ENCODE peak calls at places on chromosome 17, in four cellular contexts. K is heart right ventricle, F is prostate gland, V is right atrium auricular region. R is an unnamed sample.

GRCh38 chr17:18025596-18026407 is 13.2 kb downstream of the ATPAF2 start:
- DNase-seq in K (no peak), F (no peak), V (no peak), R (no peak)

GRCh38 chr17:36511216-36511615 is 23.5 kb downstream of the MYO19 start:
- DNase-seq in K (no peak), F (no peak), V (no peak), R (no peak)

GRCh38 chr17:27960183-27960589 is 67.0 kb upstream of the LYRM9 start:
- DNase-seq in K (no peak), F (no peak), V (no peak), R (no peak)

GRCh38 chr17:14926526-14927122 is 338.5 kb downstream of the PMP22 start:
- DNase-seq in K (no peak), F (peak), V (no peak), R (no peak)

GRCh38 chr17:20302191-20302917 is 165.0 kb downstream of the LGALS9B start:
- DNase-seq in K (no peak), F (no peak), V (peak), R (no peak)

GRCh38 chr17:42334667-42335066 is 46.4 kb downstream of the STAT5A start:
- DNase-seq in K (no peak), F (no peak), V (no peak), R (no peak)

GRCh38 chr17:49494399-49494798 is 694 bp upstream of the NGFR start:
- DNase-seq in K (no peak), F (no peak), V (no peak), R (no peak)

GRCh38 chr17:4247981-4248388 is 15.8 kb downstream of the ANKFY1 start:
- DNase-seq in K (no peak), F (peak), V (no peak), R (no peak)

GRCh38 chr17:74042744-74043486 is 160.6 kb upstream of the RPL38 start:
- DNase-seq in K (no peak), F (peak), V (no peak), R (no peak)

GRCh38 chr17:27345141-27345904 is 51.4 kb downstream of the WSB1 start:
- DNase-seq in K (no peak), F (peak), V (no peak), R (no peak)

GRCh38 chr17:31269178-31269577 is 27.9 kb downstream of the OMG start:
- DNase-seq in K (no peak), F (no peak), V (no peak), R (no peak)

GRCh38 chr17:78747479-78747878 is 34.6 kb downstream of the CYTH1 start:
- DNase-seq in K (no peak), F (no peak), V (no peak), R (no peak)

GRCh38 chr17:59266748-59267147 is 46.4 kb downstream of the GDPD1 start:
- DNase-seq in K (no peak), F (no peak), V (no peak), R (no peak)

GRCh38 chr17:41444186-41444585 is 3.4 kb upstream of the KRT38 start:
- DNase-seq in K (no peak), F (no peak), V (no peak), R (no peak)

GRCh38 chr17:67044940-67045339 is 586 bp downstream of the CACNG1 start:
- DNase-seq in K (no peak), F (no peak), V (no peak), R (no peak)

GRCh38 chr17:39080416-39081179 is 70.8 kb downstream of the PLXDC1 start:
- DNase-seq in K (peak), F (no peak), V (no peak), R (no peak)

GRCh38 chr17:27760069-27760885 is 40.1 kb downstream of the NOS2 start:
- DNase-seq in K (peak), F (peak), V (peak), R (no peak)

GRCh38 chr17:45693792-45694191 is 90.3 kb upstream of the CRHR1 start:
- DNase-seq in K (no peak), F (no peak), V (no peak), R (no peak)

GRCh38 chr17:2253768-2254406 is 49.7 kb downstream of the SMG6 start:
- DNase-seq in K (no peak), F (no peak), V (no peak), R (no peak)
- H3K4me3 ChIP-seq in K (no peak), F (no peak), V (no peak), R (no peak)

DNA sequence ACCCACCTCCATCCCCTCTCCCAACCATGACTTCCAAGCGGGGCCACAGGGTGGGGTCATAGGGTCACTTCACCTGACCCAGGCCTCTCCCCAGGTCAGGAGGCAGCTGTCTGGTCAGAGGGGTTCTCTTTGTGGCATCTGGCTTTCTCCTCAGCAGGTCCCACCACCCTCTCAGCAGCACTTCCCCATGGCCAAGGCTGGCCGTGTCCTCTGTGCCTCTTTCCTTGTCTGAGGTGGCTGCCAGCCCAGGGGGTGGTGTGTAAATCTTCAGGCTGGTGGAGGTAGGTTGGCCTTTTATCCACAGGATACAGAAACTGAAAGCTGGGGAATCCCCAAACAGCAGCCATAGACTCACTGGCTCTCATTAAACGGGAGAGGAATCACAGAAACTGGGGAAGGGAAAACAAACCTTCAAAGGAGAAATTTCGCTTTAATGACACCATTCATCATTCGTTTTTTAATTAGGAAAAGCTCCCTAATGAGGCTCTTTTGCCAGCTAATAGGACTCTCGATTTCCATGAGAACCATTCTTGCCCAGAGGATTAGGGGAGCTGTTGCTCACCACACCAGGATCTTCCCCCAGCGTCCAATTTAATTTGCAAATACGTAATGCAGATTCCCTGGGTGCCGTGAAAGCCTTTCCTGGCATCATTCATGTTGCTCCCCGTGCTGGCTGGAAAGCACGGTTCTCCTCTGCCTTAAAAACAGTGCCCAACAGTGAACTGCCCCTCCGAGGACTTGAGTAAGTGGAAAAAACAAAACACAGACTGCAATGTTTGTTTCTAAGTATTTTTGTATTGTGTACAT is 18.0 kb downstream of the C17orf75 start:
- DNase-seq in K (no peak), F (peak), V (no peak), R (no peak)
- H3K27ac ChIP-seq in K (no peak), F (peak), V (no peak), R (no peak)

DNA sequence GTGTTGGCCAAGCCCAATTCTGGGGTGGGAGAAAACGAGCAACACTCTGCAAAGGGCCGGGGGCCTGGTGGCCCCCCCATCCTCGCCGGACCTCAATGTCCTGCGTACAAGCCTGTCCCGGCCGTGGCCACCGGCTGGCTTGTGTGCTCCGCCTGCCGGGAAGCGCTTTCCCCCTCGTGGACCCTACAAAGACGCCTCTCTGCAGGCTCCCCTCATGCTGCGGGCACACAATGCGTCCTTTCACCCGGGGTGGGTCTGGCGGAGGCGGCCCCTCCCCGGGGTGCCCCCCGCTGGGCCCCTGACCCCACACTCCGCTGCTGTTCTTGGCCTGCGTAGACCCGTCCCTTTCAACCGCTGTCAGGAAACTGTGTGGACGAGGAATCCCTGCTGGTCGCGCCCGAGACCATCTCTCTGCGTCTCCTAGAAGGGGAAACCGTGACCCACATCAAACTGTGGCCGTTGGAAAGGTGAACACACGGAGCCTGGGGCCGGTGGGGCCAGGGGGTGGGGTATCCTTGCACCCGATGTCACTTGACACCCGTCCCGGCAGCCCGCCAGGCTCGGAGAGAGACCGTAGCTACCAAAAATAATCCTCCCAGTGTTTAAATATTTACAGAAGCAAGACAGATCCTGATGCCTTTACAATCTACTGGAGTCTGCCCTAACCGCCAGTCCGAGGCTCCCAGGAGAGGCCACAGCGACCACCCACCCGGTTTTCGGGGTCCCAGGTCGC is 43.6 kb downstream of the TBC1D16 start:
- DNase-seq in K (peak), F (peak), V (no peak), R (peak)
- TF ChIP-seq CTCF in K (no peak), F (no peak), V (peak), R (no peak)

GRCh38 chr17:56595831-56596740 is 2.6 kb downstream of the NOG start:
- DNase-seq in K (no peak), F (no peak), V (no peak), R (no peak)
- H3K4me3 ChIP-seq in K (peak), F (no peak), V (peak), R (peak)

DNA sequence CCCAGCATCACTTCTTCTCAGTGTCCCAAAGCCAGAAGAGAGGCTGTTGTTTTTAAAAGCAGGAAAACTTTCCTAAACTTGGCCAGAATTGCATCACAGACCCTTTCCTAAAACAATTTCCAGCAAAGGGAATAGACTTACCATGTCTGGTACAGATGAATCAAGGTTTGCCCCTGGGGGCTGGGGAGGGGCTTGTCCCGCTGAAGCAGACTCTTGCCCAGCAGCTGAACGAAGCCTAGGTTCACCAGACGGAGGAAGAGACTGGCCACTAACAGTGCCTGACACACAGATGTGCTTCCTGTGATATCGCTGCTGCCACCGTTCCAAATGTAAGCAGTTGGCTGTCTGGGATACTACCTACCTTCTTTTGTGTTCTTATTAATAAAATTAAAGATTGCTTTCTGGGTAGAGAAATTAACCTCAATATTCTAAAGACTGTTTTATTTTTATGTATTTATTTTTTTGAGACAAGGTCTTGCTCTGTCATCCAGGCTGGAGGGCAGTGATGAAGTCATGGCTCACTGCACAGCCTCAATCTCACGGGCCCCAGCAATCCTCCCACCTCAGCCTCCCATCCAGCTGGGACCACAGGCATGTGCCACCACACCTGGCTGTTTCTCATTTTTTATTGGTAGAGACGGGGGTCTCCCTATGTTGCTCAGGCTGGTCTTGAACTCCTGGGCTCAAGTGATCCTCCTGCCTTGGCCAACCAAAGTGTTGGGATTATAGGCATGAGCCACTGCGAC is 13.5 kb downstream of the PRCD start:
- DNase-seq in K (no peak), F (no peak), V (no peak), R (no peak)
- H3K27ac ChIP-seq in K (peak), F (no peak), V (peak), R (no peak)

GRCh38 chr17:40219073-40219860 is at the start of gene WIPF2:
- DNase-seq in K (peak), F (peak), V (peak), R (peak)
- TF ChIP-seq CTCF in K (peak), F (peak), V (peak), R (peak)

GRCh38 chr17:81959362-81960129 is 1.4 kb downstream of the NOTUM start:
- DNase-seq in K (peak), F (peak), V (no peak), R (no peak)
- H3K4me3 ChIP-seq in K (peak), F (peak), V (peak), R (peak)

GRCh38 chr17:82031303-82031884 is at the start of gene RAC3:
- DNase-seq in K (no peak), F (no peak), V (no peak), R (no peak)

GRCh38 chr17:82029990-82030469 is 1.4 kb upstream of the RAC3 start:
- DNase-seq in K (no peak), F (no peak), V (no peak), R (no peak)

GRCh38 chr17:82031885-82032627 is 578 bp downstream of the RAC3 start:
- DNase-seq in K (no peak), F (peak), V (no peak), R (no peak)

GRCh38 chr17:82029391-82029790 is 2.1 kb upstream of the RAC3 start:
- DNase-seq in K (peak), F (no peak), V (no peak), R (no peak)

GRCh38 chr17:82030470-82031302 is 792 bp upstream of the RAC3 start:
- DNase-seq in K (peak), F (peak), V (peak), R (no peak)
- H3K27ac ChIP-seq in K (no peak), F (peak), V (no peak), R (peak)

GRCh38 chr17:40422990-40423611 is 5.4 kb upstream of the TOP2A start:
- DNase-seq in K (no peak), F (no peak), V (no peak), R (no peak)
- TF ChIP-seq CTCF in K (no peak), F (no peak), V (no peak), R (no peak)